ENCODE peak calls at places on chromosomes 1 and 21, in six cellular contexts. W is tibial artery, L is transverse colon, A is PC-9, Q is IMR-90, X is SK-N-SH. E is an unnamed sample.

GRCh38 chr1:176878750-176879536 is 285.6 kb downstream of the ASTN1 start:
- DNase-seq in X (no peak), Q (no peak), A (no peak), L (no peak), W (no peak), E (no peak)

GRCh38 chr1:1541956-1542765 is 1.7 kb upstream of the TMEM240 start:
- DNase-seq in X (no peak), W (no peak), A (no peak), Q (no peak), L (no peak), E (no peak)

GRCh38 chr1:113593550-113594288 is 165.6 kb downstream of the PHTF1 start:
- DNase-seq in Q (peak; percentile 7), X (peak; percentile 37), L (no peak), W (no peak), A (no peak), E (no peak)

GRCh38 chr1:56456426-56457101 is 122.8 kb downstream of the PLPP3 start:
- DNase-seq in X (no peak), Q (peak; percentile 84), W (no peak), A (no peak), L (no peak), E (peak; percentile 80)

GRCh38 chr1:226584164-226584563 is 35.6 kb downstream of the STUM start:
- DNase-seq in A (no peak), X (no peak), W (no peak), Q (no peak), L (no peak), E (no peak)

GRCh38 chr1:200660719-200661118 is 9.0 kb downstream of the DDX59 start:
- DNase-seq in W (peak; percentile 34), A (no peak), Q (no peak), L (no peak), X (no peak), E (no peak)

GRCh38 chr1:161733526-161733925 is 12.2 kb downstream of the FCRLB start:
- DNase-seq in X (no peak), Q (peak; percentile 93), W (no peak), A (peak; percentile 26), L (no peak), E (peak; percentile 95)

GRCh38 chr1:214154596-214155261 is 126.2 kb upstream of the SMYD2 start:
- DNase-seq in A (no peak), Q (no peak), X (no peak), L (no peak), W (no peak), E (no peak)

GRCh38 chr1:154970631-154971340 is at the start of gene SHC1:
- DNase-seq in W (peak; percentile 95), X (peak; percentile 90), L (peak; percentile 89), A (peak; percentile 91), Q (peak; percentile 92), E (peak; percentile 87)

GRCh38 chr1:44044071-44044801 is 13.0 kb upstream of the SLC6A9 start:
- DNase-seq in Q (no peak), W (no peak), A (peak; percentile 58), X (no peak), L (no peak), E (peak; percentile 77)

GRCh38 chr1:18734001-18734400 is 103.4 kb downstream of the PAX7 start:
- DNase-seq in Q (no peak), W (no peak), A (no peak), X (no peak), L (no peak), E (no peak)

GRCh38 chr1:207818971-207819451 is 67.2 kb downstream of the CD46 start:
- DNase-seq in A (peak; percentile 45), Q (peak; percentile 68), L (no peak), X (no peak), W (peak; percentile 40), E (no peak)

GRCh38 chr1:205791568-205792180 is 16.4 kb upstream of the RAB29 start:
- DNase-seq in L (peak; percentile 63), A (peak; percentile 63), W (peak; percentile 59), Q (peak; percentile 44), X (peak; percentile 82), E (peak; percentile 50)

GRCh38 chr1:69929278-69930057 is 275.9 kb downstream of the LRRC40 start:
- DNase-seq in Q (no peak), W (no peak), A (peak; percentile 3), X (no peak), L (no peak), E (peak; percentile 39)

GRCh38 chr1:246617768-246618167 is 51.5 kb downstream of the CNST start:
- DNase-seq in A (no peak), L (no peak), W (no peak), Q (no peak), X (no peak), E (no peak)

GRCh38 chr1:19430121-19431068 is 54.9 kb downstream of the CAPZB start:
- DNase-seq in L (no peak), W (no peak), Q (peak; percentile 80), A (peak; percentile 33), X (no peak), E (peak; percentile 75)

GRCh38 chr1:45411510-45411899 is 71.3 kb upstream of the MUTYH start:
- DNase-seq in W (no peak), X (no peak), A (no peak), Q (no peak), L (no peak), E (peak; percentile 3)

GRCh38 chr1:12056331-12056841 is 6.7 kb upstream of the TNFRSF8 start:
- DNase-seq in Q (peak; percentile 25), L (no peak), X (no peak), A (no peak), W (no peak), E (peak; percentile 84)

GRCh38 chr1:9143250-9143649 is 14.3 kb upstream of the GPR157 start:
- DNase-seq in X (no peak), L (no peak), A (no peak), W (peak; percentile 66), Q (peak; percentile 57), E (no peak)

GRCh38 chr21:34649400-34649799 is 19.4 kb upstream of the CLIC6 start:
- DNase-seq in W (no peak), A (no peak), Q (no peak), L (no peak), X (no peak), E (no peak)

GRCh38 chr1:19311503-19311930 is 427 bp downstream of the AKR7A2 start:
- DNase-seq in L (no peak), Q (no peak), A (peak; percentile 60), X (no peak), W (no peak), E (no peak)

GRCh38 chr1:202343652-202344349 is 2.1 kb upstream of the UBE2T start:
- DNase-seq in A (no peak), X (peak; percentile 37), L (no peak), W (no peak), Q (peak; percentile 48), E (peak; percentile 47)

GRCh38 chr1:157966034-157966671 is 27.3 kb upstream of the KIRREL1 start:
- DNase-seq in Q (peak; percentile 82), A (no peak), X (no peak), L (peak; percentile 67), W (no peak), E (no peak)

DNA sequence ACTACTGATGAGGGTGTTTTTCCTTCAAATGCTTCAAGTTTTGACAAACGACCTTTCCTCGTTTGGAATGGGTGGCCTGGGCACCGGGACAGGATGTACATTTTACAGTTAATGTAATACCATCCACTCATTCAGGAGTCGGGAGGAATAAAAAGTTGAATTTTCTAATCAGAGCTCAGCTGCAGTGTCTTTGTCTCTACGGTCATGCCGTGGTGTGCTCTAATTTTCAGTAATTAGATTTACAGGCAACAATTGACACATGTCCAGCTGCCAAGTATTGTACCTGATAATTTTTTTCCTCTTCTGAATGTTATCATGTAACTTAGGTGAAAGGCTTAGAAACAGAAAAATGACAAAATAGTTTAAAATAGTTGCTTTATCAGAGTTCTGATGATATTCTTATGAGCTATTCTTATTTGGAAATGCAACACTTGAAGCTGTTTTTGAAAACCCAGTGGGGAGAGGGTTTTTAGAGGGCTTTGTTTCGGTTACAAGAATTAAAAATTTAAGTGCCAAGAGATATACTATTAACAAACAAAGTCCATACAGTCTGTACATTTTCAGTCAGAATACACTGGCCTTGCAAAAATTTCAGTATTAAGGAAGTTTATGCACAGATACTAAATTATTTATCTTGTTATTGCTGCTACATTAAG is 1.0 kb downstream of the CDKN2C start:
- DNase-seq in W (no peak), A (no peak), L (no peak), X (no peak), Q (no peak), E (no peak)
- H3K4me3 ChIP-seq in W (peak overlapping the region; percentile 96), A (peak overlapping the region; percentile 86), L (peak overlapping the region; percentile 92), X (peak overlapping the region; percentile 96), Q (peak overlapping the region; percentile 88), E (no peak overlapping the region)

GRCh38 chr1:22224631-22225030 is 81.7 kb upstream of the WNT4 start:
- DNase-seq in A (no peak), L (no peak), W (no peak), Q (no peak), X (no peak), E (no peak)
- H3K36me3 ChIP-seq in A (no peaks in the 10 kb centered on the region), L (no peaks in the 10 kb centered on the region), W (no peaks in the 10 kb centered on the region), Q (no peaks in the 10 kb centered on the region), X (no peaks in the 10 kb centered on the region), E (no peaks in the 10 kb centered on the region)

GRCh38 chr1:184221087-184221486 is 165.7 kb upstream of the C1orf21 start:
- DNase-seq in W (no peak), L (no peak), A (no peak), X (no peak), Q (no peak), E (no peak)

GRCh38 chr1:184225501-184226487 is 161.0 kb upstream of the C1orf21 start:
- DNase-seq in X (no peak), A (no peak), Q (no peak), L (no peak), W (no peak), E (no peak)

GRCh38 chr1:184219414-184219813 is 167.4 kb upstream of the C1orf21 start:
- DNase-seq in L (no peak), A (no peak), Q (no peak), X (no peak), W (no peak), E (no peak)

GRCh38 chr1:184223216-184223615 is 163.6 kb upstream of the C1orf21 start:
- DNase-seq in Q (no peak), W (no peak), X (no peak), A (no peak), L (no peak), E (peak; percentile 12)

DNA sequence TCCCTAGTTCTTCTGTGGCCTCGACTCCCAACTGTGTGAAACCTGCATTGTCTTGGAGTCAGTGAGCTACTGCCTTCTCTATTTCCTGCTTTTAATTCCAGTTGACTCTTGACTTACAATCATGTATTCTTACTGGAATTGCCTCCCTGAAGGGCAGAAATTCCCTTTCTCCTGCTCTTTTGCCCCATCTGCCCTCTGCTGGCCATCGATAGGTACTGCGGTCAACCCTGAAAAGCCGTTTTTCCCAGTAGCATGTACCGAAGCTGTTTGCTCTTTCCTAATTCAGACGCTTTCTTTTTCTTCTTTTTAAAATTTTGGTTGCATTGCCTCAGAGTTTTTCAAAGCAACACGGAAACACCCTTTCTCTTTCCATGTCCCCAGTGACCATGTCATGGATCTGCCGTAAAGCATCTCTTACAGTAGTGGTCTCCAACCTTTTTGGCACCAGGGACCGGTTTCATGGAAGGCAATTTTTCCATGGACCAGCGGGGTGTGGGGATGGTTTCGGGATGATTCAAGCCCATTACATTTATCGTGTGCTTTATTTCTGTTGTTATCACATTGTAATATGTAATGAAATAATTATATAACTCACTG is 164.2 kb upstream of the C1orf21 start:
- DNase-seq in A (peak; percentile 47), L (peak; percentile 59), Q (peak; percentile 55), X (peak; percentile 43), W (peak; percentile 45), E (peak; percentile 42)
- H3K4me3 ChIP-seq in A (no peak overlapping the region), L (no peak overlapping the region), Q (no peak overlapping the region), X (no peak overlapping the region), W (no peak overlapping the region), E (no peak overlapping the region)

GRCh38 chr1:204410764-204411450 is 710 bp downstream of the PPP1R15B start:
- DNase-seq in W (peak; percentile 43), X (peak; percentile 55), L (peak; percentile 62), A (no peak), Q (peak; percentile 48), E (peak; percentile 26)
- H3K36me3 ChIP-seq in W (no peaks in the 10 kb centered on the region), X (peaks cover 34% of the 10 kb centered on the region), L (no peaks in the 10 kb centered on the region), A (peaks cover 43% of the 10 kb centered on the region), Q (peaks cover 4% of the 10 kb centered on the region), E (peaks cover 7% of the 10 kb centered on the region)

E was measured in bronchial epithelial cell.